ENCODE peak calls at places on chromosomes 5 and 9, in seven cellular contexts. D, I, J, P, F, C and X are unnamed samples.

GRCh38 chr5:108801776-108802175 is 54.1 kb downstream of the FER start:
- DNase-seq in D (no peak), I (no peak), J (no peak), P (peak; percentile 92), F (no peak), C (no peak), X (no peak)

GRCh38 chr5:181107699-181108098 is 23.3 kb downstream of the OR2V1 start:
- DNase-seq in D (no peak), I (no peak), J (peak; percentile 19), P (no peak), F (no peak), C (no peak), X (no peak)

GRCh38 chr9:3323714-3324113 is 202.1 kb downstream of the RFX3 start:
- DNase-seq in D (no peak), I (no peak), J (no peak), P (no peak), F (no peak), C (no peak), X (no peak)

GRCh38 chr5:83718195-83718825 is 2.3 kb downstream of the HAPLN1 start:
- DNase-seq in D (peak; percentile 67), I (peak; percentile 31), J (no peak), P (peak; percentile 86), F (peak; percentile 66), C (no peak), X (peak; percentile 84)

GRCh38 chr5:139636975-139637408 is 11.2 kb upstream of the CXXC5 start:
- DNase-seq in D (no peak), I (no peak), J (no peak), P (no peak), F (no peak), C (no peak), X (no peak)

GRCh38 chr5:96652769-96653455 is 9.3 kb upstream of the CAST start:
- DNase-seq in D (no peak), I (no peak), J (no peak), P (no peak), F (no peak), C (no peak), X (peak; percentile 35)

GRCh38 chr5:78958672-78959410 is 26.3 kb downstream of the ARSB start:
- DNase-seq in D (no peak), I (no peak), J (no peak), P (no peak), F (no peak), C (no peak), X (no peak)

GRCh38 chr9:128048663-128049062 is 18.5 kb downstream of the NAIF1 start:
- DNase-seq in D (no peak), I (no peak), J (no peak), P (no peak), F (no peak), C (no peak), X (no peak)

GRCh38 chr5:125550237-125550636 is 803.8 kb upstream of the ZNF608 start:
- DNase-seq in D (no peak), I (no peak), J (no peak), P (peak; percentile 87), F (no peak), C (no peak), X (peak; percentile 76)

GRCh38 chr5:16733597-16733996 is 116.8 kb upstream of the RETREG1 start:
- DNase-seq in D (no peak), I (no peak), J (no peak), P (no peak), F (no peak), C (no peak), X (no peak)

GRCh38 chr9:92480332-92480771 is 2.0 kb downstream of the ASPN start:
- DNase-seq in D (no peak), I (no peak), J (no peak), P (no peak), F (no peak), C (no peak), X (no peak)

GRCh38 chr5:3307982-3308621 is 287.5 kb upstream of the IRX1 start:
- DNase-seq in D (no peak), I (no peak), J (no peak), P (no peak), F (no peak), C (no peak), X (no peak)

DNA sequence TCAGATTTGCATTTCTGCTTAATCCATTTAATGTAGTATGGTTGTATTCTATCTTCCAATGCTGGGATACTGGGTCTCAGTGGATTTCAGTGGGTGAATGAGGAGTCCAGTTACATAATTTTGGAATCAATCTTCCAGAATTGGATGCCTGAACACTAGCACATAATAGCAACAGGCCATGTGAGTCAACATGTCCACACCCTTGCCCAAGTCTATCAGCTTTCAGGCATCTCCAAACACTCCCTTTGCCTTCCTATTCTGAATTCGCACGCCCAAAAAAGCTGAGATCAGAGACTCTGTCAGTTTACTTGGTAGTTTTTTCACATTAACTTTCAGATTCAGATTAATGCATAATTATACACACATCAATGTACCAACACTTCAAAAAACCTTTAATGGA is 202.5 kb downstream of the TSSK1B start:
- DNase-seq in D (no peak), I (no peak), J (no peak), P (no peak), F (no peak), C (no peak), X (peak; percentile 25)
- H3K4me3 ChIP-seq in D (no peak overlapping the region), I (no peak overlapping the region), J (no peak overlapping the region), P (no peak overlapping the region), F (no peak overlapping the region), C (no peak overlapping the region), X (no peak overlapping the region)

GRCh38 chr9:129319076-129319937 is 141.2 kb upstream of the IER5L start:
- DNase-seq in D (no peak), I (no peak), J (no peak), P (no peak), F (no peak), C (peak; percentile 40), X (no peak)
- H3K27ac ChIP-seq in D (no peak overlapping the region), I (peak overlapping the region; percentile 89), J (peak overlapping the region; percentile 92), P (peak overlapping the region; percentile 97), F (no peak overlapping the region), C (peak overlapping the region; percentile 87), X (no peak overlapping the region)

GRCh38 chr5:9035346-9035745 is 510.5 kb downstream of the SEMA5A start:
- DNase-seq in D (no peak), I (no peak), J (no peak), P (no peak), F (no peak), C (no peak), X (no peak)
- H3K4me3 ChIP-seq in D (no peak overlapping the region), I (no peak overlapping the region), J (no peak overlapping the region), P (no peak overlapping the region), F (no peak overlapping the region), C (no peak overlapping the region), X (no peak overlapping the region)

GRCh38 chr9:132001550-132001949 is 78.1 kb downstream of the MED27 start:
- DNase-seq in D (no peak), I (no peak), J (no peak), P (peak; percentile 39), F (no peak), C (no peak), X (no peak)
- H3K27ac ChIP-seq in D (no peak overlapping the region), I (no peak overlapping the region), J (no peak overlapping the region), P (no peak overlapping the region), F (no peak overlapping the region), C (no peak overlapping the region), X (no peak overlapping the region)

GRCh38 chr5:141517321-141517720 is 28.4 kb downstream of the PCDHGC5 start:
- DNase-seq in D (no peak), I (no peak), J (no peak), P (no peak), F (no peak), C (no peak), X (no peak)
- H3K4me3 ChIP-seq in D (no peak overlapping the region), I (no peak overlapping the region), J (no peak overlapping the region), P (no peak overlapping the region), F (no peak overlapping the region), C (no peak overlapping the region), X (no peak overlapping the region)

GRCh38 chr9:130332384-130332926 is 66.9 kb downstream of the HMCN2 start:
- DNase-seq in D (no peak), I (no peak), J (no peak), P (no peak), F (no peak), C (no peak), X (peak; percentile 63)

GRCh38 chr9:130334915-130335314 is 69.4 kb downstream of the HMCN2 start:
- DNase-seq in D (no peak), I (no peak), J (no peak), P (no peak), F (no peak), C (no peak), X (no peak)

GRCh38 chr9:130331573-130331972 is 66.0 kb downstream of the HMCN2 start:
- DNase-seq in D (peak; percentile 45), I (peak; percentile 78), J (no peak), P (peak; percentile 81), F (no peak), C (no peak), X (peak; percentile 94)

GRCh38 chr9:130331061-130331460 is 65.5 kb downstream of the HMCN2 start:
- DNase-seq in D (no peak), I (no peak), J (no peak), P (no peak), F (no peak), C (no peak), X (no peak)

DNA sequence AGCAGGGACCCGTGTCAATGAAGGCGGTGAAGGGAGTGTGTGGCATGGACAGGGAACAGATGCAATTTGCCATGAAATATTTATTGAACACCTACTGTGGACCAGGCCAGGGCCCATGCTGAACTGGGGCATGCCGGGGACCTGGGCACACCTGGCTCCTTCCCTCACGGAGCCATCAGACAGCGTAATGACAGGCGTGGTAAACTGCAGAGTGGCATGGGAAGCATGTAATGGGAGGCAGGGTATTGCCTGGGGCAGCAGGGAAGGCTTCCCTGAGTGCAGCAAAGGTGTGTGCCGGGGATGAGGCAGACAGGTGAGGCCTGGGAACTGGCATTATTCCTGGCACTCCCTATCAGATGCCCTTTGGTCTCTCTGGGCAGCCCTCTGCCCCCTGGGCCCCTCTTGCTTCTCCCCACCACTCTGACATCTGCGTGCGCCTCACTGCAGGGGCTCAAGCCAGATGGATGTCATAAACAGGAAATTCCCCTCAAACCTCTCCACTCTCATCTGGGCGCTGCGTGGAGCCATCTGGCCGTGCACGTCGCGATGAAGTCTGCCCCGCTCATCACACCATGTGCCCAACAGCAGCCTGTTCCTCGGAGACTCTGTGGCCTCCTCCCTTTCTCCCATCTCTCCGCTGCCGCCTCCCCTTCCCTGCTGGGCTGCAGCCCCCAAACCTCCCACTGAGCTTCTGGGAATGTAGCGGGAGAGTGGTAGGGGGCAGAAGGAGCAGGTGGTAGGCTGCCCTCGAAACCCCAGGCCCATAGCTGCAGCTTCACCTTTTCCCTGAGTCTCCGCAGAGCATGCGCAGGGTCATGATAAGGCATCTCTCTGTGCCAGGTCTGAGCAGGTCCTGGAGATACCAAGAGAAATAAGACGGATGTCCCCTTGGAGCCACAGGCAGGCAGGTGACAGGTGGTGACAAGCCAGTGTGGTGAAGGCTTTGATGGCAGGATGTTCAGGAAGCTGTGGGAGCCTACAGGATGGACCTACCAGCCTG is 67.8 kb downstream of the HMCN2 start:
- DNase-seq in D (no peak), I (no peak), J (no peak), P (peak; percentile 33), F (no peak), C (no peak), X (peak; percentile 73)
- H3K27ac ChIP-seq in D (no peak overlapping the region), I (no peak overlapping the region), J (no peak overlapping the region), P (no peak overlapping the region), F (no peak overlapping the region), C (no peak overlapping the region), X (peak overlapping the region; percentile 72)

DNA sequence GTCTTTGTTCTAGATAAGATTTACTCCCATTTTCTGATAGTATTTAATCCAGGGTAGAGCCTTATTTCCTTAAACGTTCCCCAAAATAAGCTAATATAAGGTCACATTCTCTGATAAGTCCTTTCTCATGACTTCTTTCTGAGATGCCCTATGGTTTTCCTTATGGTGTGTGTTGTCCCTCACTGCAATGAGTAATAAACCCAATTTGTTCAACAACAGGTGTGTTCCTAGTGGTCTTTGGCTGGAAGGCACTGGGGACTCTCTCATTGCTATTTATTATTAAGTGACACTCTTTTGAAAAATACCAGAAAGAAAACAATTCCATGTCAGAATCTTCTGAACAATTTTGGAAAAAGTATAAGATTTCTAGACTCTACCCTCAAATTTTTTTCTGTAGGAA is 256.5 kb upstream of the PPP1R2B start:
- DNase-seq in D (no peak), I (no peak), J (no peak), P (no peak), F (no peak), C (no peak), X (peak; percentile 38)
- H3K4me3 ChIP-seq in D (no peak overlapping the region), I (no peak overlapping the region), J (no peak overlapping the region), P (no peak overlapping the region), F (no peak overlapping the region), C (no peak overlapping the region), X (no peak overlapping the region)